ENCODE peak calls at places on chromosome 6, in nine cellular contexts. U is left ventricle myocardium inferior, C is uterus, D is mucosa of descending colon, Q is esophagus muscularis mucosa, E is psoas muscle, K is right lobe of liver, W is tibial nerve, J is pancreas. P is an unnamed sample.

GRCh38 chr6:44869321-44869897 is 458.7 kb upstream of the RUNX2 start:
- DNase-seq in U (no peak), C (no peak), D (no peak), Q (no peak), E (no peak), K (no peak), W (no peak), J (no peak), P (no peak)

GRCh38 chr6:132919476-132919875 is 105.1 kb downstream of the RPS12 start:
- DNase-seq in U (peak; percentile 69), C (peak; percentile 81), D (no peak), Q (no peak), E (peak; percentile 69), K (peak; percentile 36), W (peak; percentile 60), J (no peak), P (peak; percentile 21)

GRCh38 chr6:45743028-45743615 is 272.5 kb downstream of the CLIC5 start:
- DNase-seq in U (no peak), C (no peak), D (no peak), Q (peak; percentile 78), E (no peak), K (no peak), W (no peak), J (no peak), P (no peak)

GRCh38 chr6:1527098-1527497 is 82.6 kb upstream of the FOXC1 start:
- DNase-seq in U (peak; percentile 65), C (no peak), D (no peak), Q (no peak), E (peak; percentile 41), K (no peak), W (peak; percentile 61), J (no peak), P (peak; percentile 24)

GRCh38 chr6:149473080-149474052 is 11.4 kb downstream of the ZC3H12D start:
- DNase-seq in U (no peak), C (no peak), D (peak; percentile 86), Q (no peak), E (no peak), K (no peak), W (no peak), J (no peak), P (peak; percentile 89)

GRCh38 chr6:133309579-133309978 is 68.4 kb downstream of the EYA4 start:
- DNase-seq in U (no peak), C (no peak), D (no peak), Q (no peak), E (no peak), K (no peak), W (no peak), J (no peak), P (no peak)

GRCh38 chr6:105642708-105643107 is 239.8 kb upstream of the PREP start:
- DNase-seq in U (no peak), C (no peak), D (no peak), Q (no peak), E (no peak), K (no peak), W (no peak), J (no peak), P (no peak)

GRCh38 chr6:160239929-160240690 is 18.5 kb downstream of the SLC22A2 start:
- DNase-seq in U (no peak), C (no peak), D (no peak), Q (no peak), E (no peak), K (no peak), W (no peak), J (no peak), P (no peak)

GRCh38 chr6:45697605-45698004 is 318.1 kb downstream of the CLIC5 start:
- DNase-seq in U (no peak), C (no peak), D (no peak), Q (no peak), E (no peak), K (no peak), W (no peak), J (no peak), P (no peak)

GRCh38 chr6:117483004-117483644 is 650 bp downstream of the DCBLD1 start:
- DNase-seq in U (peak; percentile 66), C (peak; percentile 41), D (peak; percentile 77), Q (no peak), E (peak; percentile 64), K (peak; percentile 76), W (no peak), J (peak; percentile 85), P (peak; percentile 67)

GRCh38 chr6:89278956-89279355 is 36.1 kb downstream of the GABRR2 start:
- DNase-seq in U (no peak), C (no peak), D (no peak), Q (no peak), E (no peak), K (no peak), W (no peak), J (no peak), P (no peak)

GRCh38 chr6:5619249-5619648 is 357.9 kb downstream of the FARS2 start:
- DNase-seq in U (no peak), C (no peak), D (no peak), Q (no peak), E (no peak), K (no peak), W (no peak), J (no peak), P (no peak)

GRCh38 chr6:39803872-39804271 is 11.7 kb downstream of the DAAM2 start:
- DNase-seq in U (no peak), C (no peak), D (no peak), Q (no peak), E (no peak), K (no peak), W (no peak), J (no peak), P (no peak)

GRCh38 chr6:39804666-39805065 is 12.5 kb downstream of the DAAM2 start:
- DNase-seq in U (no peak), C (no peak), D (no peak), Q (no peak), E (no peak), K (no peak), W (no peak), J (no peak), P (no peak)

GRCh38 chr6:39801456-39802251 is 9.5 kb downstream of the DAAM2 start:
- DNase-seq in U (no peak), C (no peak), D (no peak), Q (peak; percentile 82), E (no peak), K (no peak), W (no peak), J (no peak), P (no peak)

GRCh38 chr6:39808934-39809333 is 16.8 kb downstream of the DAAM2 start:
- DNase-seq in U (no peak), C (no peak), D (no peak), Q (no peak), E (no peak), K (no peak), W (no peak), J (no peak), P (no peak)

DNA sequence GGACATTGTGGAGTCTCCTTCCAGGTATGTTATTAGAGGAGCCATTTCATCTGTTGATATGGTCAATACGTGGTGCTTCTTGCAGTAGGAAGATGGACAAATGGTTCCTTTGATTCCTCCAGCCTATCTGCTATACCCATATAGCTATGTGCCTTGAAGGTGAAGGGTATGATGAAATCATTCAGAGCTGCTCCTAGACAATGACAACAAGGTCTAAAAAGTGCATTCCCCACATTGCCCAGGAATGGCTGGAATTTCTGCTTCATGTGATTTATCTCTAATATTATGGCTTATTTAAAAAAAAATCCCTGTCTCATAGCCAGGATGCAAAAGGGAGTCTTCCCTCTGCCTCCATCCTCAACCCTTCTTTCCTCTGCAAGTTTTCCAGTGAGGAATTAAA is 14.1 kb downstream of the DAAM2 start:
- DNase-seq in U (no peak), C (no peak), D (no peak), Q (no peak), E (no peak), K (no peak), W (no peak), J (no peak), P (no peak)
- H3K4me1 ChIP-seq in U (peaks cover 65% of the 10 kb centered on the region), C (no peaks in the 10 kb centered on the region), D (peaks cover 3% of the 10 kb centered on the region), Q (peaks cover 40% of the 10 kb centered on the region), E (peaks cover 25% of the 10 kb centered on the region), K (peaks cover 13% of the 10 kb centered on the region), W (peaks cover 50% of the 10 kb centered on the region), J (peaks cover 5% of the 10 kb centered on the region), P (no peaks in the 10 kb centered on the region)

DNA sequence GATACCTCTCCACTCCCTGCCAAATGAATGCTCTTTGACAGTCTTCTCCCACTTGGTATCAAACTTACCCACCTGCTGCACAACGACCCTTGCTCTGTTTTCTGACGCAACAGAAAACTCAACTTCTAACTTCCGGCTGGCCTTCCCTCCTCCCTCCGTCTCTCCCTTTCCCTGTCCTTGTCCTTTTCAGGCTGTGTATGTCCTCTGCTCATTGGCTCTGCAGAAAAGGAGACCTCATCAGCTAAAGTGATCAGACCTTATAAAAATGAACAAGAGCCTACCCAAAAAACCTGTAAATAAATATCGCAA is 12.2 kb downstream of the TRAF3IP2 start:
- DNase-seq in U (no peak), C (no peak), D (no peak), Q (no peak), E (no peak), K (no peak), W (no peak), J (no peak), P (no peak)
- H3K4me1 ChIP-seq in U (peaks cover 64% of the 10 kb centered on the region), C (peaks cover 12% of the 10 kb centered on the region), D (peaks cover 34% of the 10 kb centered on the region), Q (peaks cover 66% of the 10 kb centered on the region), E (peaks cover 61% of the 10 kb centered on the region), K (peaks cover 32% of the 10 kb centered on the region), W (peaks cover 9% of the 10 kb centered on the region), J (peaks cover 29% of the 10 kb centered on the region), P (peaks cover 36% of the 10 kb centered on the region)

DNA sequence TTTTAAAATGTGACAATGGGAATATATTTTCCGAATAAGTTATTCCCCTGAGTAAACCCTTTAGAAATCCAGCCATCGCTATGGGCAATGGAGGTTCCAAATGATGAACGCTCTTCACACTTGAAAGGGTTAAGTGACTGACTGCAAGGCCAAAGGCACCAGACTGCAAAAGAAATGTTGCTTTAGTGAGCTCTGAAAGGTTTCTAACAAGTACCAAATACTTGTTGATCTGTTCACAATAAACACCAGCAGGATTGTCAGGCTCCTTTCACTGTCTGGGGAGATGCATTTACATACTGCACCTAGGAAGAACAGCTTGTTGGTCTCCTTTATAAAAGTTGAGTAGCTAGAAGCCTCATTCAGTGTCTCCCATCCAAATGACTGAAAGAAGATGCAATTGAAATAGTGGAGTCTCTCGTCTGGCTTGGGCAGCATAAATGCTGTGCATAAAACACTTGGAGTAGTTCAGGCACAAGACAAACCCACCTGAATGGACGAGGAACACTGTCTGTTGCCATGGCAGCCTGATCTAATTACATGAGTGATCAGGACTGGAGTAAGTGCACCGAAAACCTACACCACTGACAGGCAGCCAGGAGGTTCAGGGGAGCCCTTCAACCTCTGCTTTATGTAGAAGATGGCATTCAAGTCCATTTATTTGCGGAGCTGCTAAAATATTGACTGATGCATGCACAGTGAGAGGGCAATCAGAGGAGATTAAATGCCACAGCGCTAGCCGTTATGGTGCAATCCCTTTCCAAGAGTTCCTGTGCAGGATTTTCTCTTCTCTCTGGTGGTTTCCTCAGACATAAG is 2.9 kb downstream of the ATXN1 start:
- DNase-seq in U (no peak), C (no peak), D (no peak), Q (no peak), E (no peak), K (no peak), W (no peak), J (no peak), P (no peak)
- H3K4me1 ChIP-seq in U (peaks cover 85% of the 10 kb centered on the region), C (peaks cover 3% of the 10 kb centered on the region), D (peaks cover 37% of the 10 kb centered on the region), Q (peaks cover 40% of the 10 kb centered on the region), E (peaks cover 46% of the 10 kb centered on the region), K (peaks cover 20% of the 10 kb centered on the region), W (peaks cover 14% of the 10 kb centered on the region), J (peaks cover 34% of the 10 kb centered on the region), P (peaks cover 45% of the 10 kb centered on the region)

GRCh38 chr6:42294759-42295158 is 77.1 kb upstream of the MRPS10 start:
- DNase-seq in U (no peak), C (no peak), D (no peak), Q (no peak), E (no peak), K (no peak), W (no peak), J (no peak), P (no peak)
- H3K4me1 ChIP-seq in U (peaks cover 24% of the 10 kb centered on the region), C (no peaks in the 10 kb centered on the region), D (no peaks in the 10 kb centered on the region), Q (no peaks in the 10 kb centered on the region), E (no peaks in the 10 kb centered on the region), K (no peaks in the 10 kb centered on the region), W (no peaks in the 10 kb centered on the region), J (no peaks in the 10 kb centered on the region), P (no peaks in the 10 kb centered on the region)

P was measured in transverse colon.